ENCODE peak calls at places on chromosome 16, in eight cellular contexts. One of them, this sample, is unnamed.

GRCh38 chr16:16075463-16076399 is 126.3 kb downstream of the ABCC1 start:
- DNase-seq in activated CD4-positive, alpha-beta memory T cell treated with anti-CD3 and anti-CD28 coated beads for 36 hours: no peak
- DNase-seq in NCI-H2029: no peak
- DNase-seq in renal cortical epithelial cell: no peak
- DNase-seq in PC-3: no peak
- DNase-seq in KG1: peak; percentile 72
- DNase-seq in NCI-H1930: no peak
- DNase-seq in brain microvascular endothelial cell: no peak
- DNase-seq in this sample: no peak

GRCh38 chr16:50692999-50693781 is at the start of gene NOD2:
- DNase-seq in activated CD4-positive, alpha-beta memory T cell treated with anti-CD3 and anti-CD28 coated beads for 36 hours: peak; percentile 51
- DNase-seq in NCI-H2029: no peak
- DNase-seq in renal cortical epithelial cell: no peak
- DNase-seq in PC-3: no peak
- DNase-seq in KG1: no peak
- DNase-seq in NCI-H1930: no peak
- DNase-seq in brain microvascular endothelial cell: no peak
- DNase-seq in this sample: no peak

GRCh38 chr16:48613061-48613957 is 3.3 kb upstream of the N4BP1 start:
- DNase-seq in activated CD4-positive, alpha-beta memory T cell treated with anti-CD3 and anti-CD28 coated beads for 36 hours: peak; percentile 76
- DNase-seq in NCI-H2029: no peak
- DNase-seq in renal cortical epithelial cell: peak; percentile 30
- DNase-seq in PC-3: peak; percentile 42
- DNase-seq in KG1: peak; percentile 47
- DNase-seq in NCI-H1930: no peak
- DNase-seq in brain microvascular endothelial cell: peak; percentile 41
- DNase-seq in this sample: peak; percentile 88

GRCh38 chr16:57023541-57024249 is 34.3 kb downstream of the NLRC5 start:
- DNase-seq in activated CD4-positive, alpha-beta memory T cell treated with anti-CD3 and anti-CD28 coated beads for 36 hours: peak; percentile 84
- DNase-seq in NCI-H2029: no peak
- DNase-seq in renal cortical epithelial cell: no peak
- DNase-seq in PC-3: no peak
- DNase-seq in KG1: no peak
- DNase-seq in NCI-H1930: no peak
- DNase-seq in brain microvascular endothelial cell: no peak
- DNase-seq in this sample: no peak

GRCh38 chr16:50298591-50299507 is 32.5 kb downstream of the ADCY7 start:
- DNase-seq in activated CD4-positive, alpha-beta memory T cell treated with anti-CD3 and anti-CD28 coated beads for 36 hours: no peak
- DNase-seq in NCI-H2029: no peak
- DNase-seq in renal cortical epithelial cell: no peak
- DNase-seq in PC-3: no peak
- DNase-seq in KG1: no peak
- DNase-seq in NCI-H1930: no peak
- DNase-seq in brain microvascular endothelial cell: no peak
- DNase-seq in this sample: no peak

GRCh38 chr16:27452569-27453475 is 50.8 kb downstream of the IL21R start:
- DNase-seq in activated CD4-positive, alpha-beta memory T cell treated with anti-CD3 and anti-CD28 coated beads for 36 hours: no peak
- DNase-seq in NCI-H2029: no peak
- DNase-seq in renal cortical epithelial cell: no peak
- DNase-seq in PC-3: no peak
- DNase-seq in KG1: no peak
- DNase-seq in NCI-H1930: no peak
- DNase-seq in brain microvascular endothelial cell: no peak
- DNase-seq in this sample: no peak

GRCh38 chr16:78775161-78775561 is 675.7 kb downstream of the WWOX start:
- DNase-seq in activated CD4-positive, alpha-beta memory T cell treated with anti-CD3 and anti-CD28 coated beads for 36 hours: peak; percentile 92
- DNase-seq in NCI-H2029: no peak
- DNase-seq in renal cortical epithelial cell: no peak
- DNase-seq in PC-3: no peak
- DNase-seq in KG1: no peak
- DNase-seq in NCI-H1930: no peak
- DNase-seq in brain microvascular endothelial cell: no peak
- DNase-seq in this sample: no peak

GRCh38 chr16:9500872-9501271 is 409.4 kb downstream of the HAPSTR1 start:
- DNase-seq in activated CD4-positive, alpha-beta memory T cell treated with anti-CD3 and anti-CD28 coated beads for 36 hours: no peak
- DNase-seq in NCI-H2029: no peak
- DNase-seq in renal cortical epithelial cell: no peak
- DNase-seq in PC-3: no peak
- DNase-seq in KG1: no peak
- DNase-seq in NCI-H1930: no peak
- DNase-seq in brain microvascular endothelial cell: no peak
- DNase-seq in this sample: no peak

GRCh38 chr16:85437161-85438052 is 175.7 kb upstream of the GSE1 start:
- DNase-seq in activated CD4-positive, alpha-beta memory T cell treated with anti-CD3 and anti-CD28 coated beads for 36 hours: no peak
- DNase-seq in NCI-H2029: peak; percentile 56
- DNase-seq in renal cortical epithelial cell: no peak
- DNase-seq in PC-3: no peak
- DNase-seq in KG1: no peak
- DNase-seq in NCI-H1930: no peak
- DNase-seq in brain microvascular endothelial cell: no peak
- DNase-seq in this sample: no peak

GRCh38 chr16:61872778-61873119 is 163.5 kb downstream of the CDH8 start:
- DNase-seq in activated CD4-positive, alpha-beta memory T cell treated with anti-CD3 and anti-CD28 coated beads for 36 hours: no peak
- DNase-seq in NCI-H2029: no peak
- DNase-seq in renal cortical epithelial cell: no peak
- DNase-seq in PC-3: no peak
- DNase-seq in KG1: no peak
- DNase-seq in NCI-H1930: no peak
- DNase-seq in brain microvascular endothelial cell: no peak
- DNase-seq in this sample: no peak

GRCh38 chr16:71894229-71894920 is 956 bp upstream of the IST1 start:
- DNase-seq in activated CD4-positive, alpha-beta memory T cell treated with anti-CD3 and anti-CD28 coated beads for 36 hours: peak; percentile 61
- DNase-seq in NCI-H2029: peak; percentile 38
- DNase-seq in renal cortical epithelial cell: peak; percentile 40
- DNase-seq in PC-3: peak; percentile 59
- DNase-seq in KG1: peak; percentile 19
- DNase-seq in NCI-H1930: peak; percentile 30
- DNase-seq in brain microvascular endothelial cell: peak; percentile 59
- DNase-seq in this sample: peak; percentile 57

GRCh38 chr16:50538411-50539052 is 9.7 kb upstream of the NKD1 start:
- DNase-seq in activated CD4-positive, alpha-beta memory T cell treated with anti-CD3 and anti-CD28 coated beads for 36 hours: no peak
- DNase-seq in NCI-H2029: no peak
- DNase-seq in renal cortical epithelial cell: no peak
- DNase-seq in PC-3: peak; percentile 3
- DNase-seq in KG1: no peak
- DNase-seq in NCI-H1930: no peak
- DNase-seq in brain microvascular endothelial cell: no peak
- DNase-seq in this sample: peak; percentile 53

GRCh38 chr16:46629331-46629843 is 8.2 kb upstream of the SHCBP1 start:
- DNase-seq in activated CD4-positive, alpha-beta memory T cell treated with anti-CD3 and anti-CD28 coated beads for 36 hours: no peak
- DNase-seq in NCI-H2029: no peak
- DNase-seq in renal cortical epithelial cell: peak; percentile 32
- DNase-seq in PC-3: peak; percentile 74
- DNase-seq in KG1: no peak
- DNase-seq in NCI-H1930: no peak
- DNase-seq in brain microvascular endothelial cell: peak; percentile 41
- DNase-seq in this sample: no peak

GRCh38 chr16:66270333-66270927 is 96.1 kb upstream of the CDH5 start:
- DNase-seq in activated CD4-positive, alpha-beta memory T cell treated with anti-CD3 and anti-CD28 coated beads for 36 hours: peak; percentile 65
- DNase-seq in NCI-H2029: no peak
- DNase-seq in renal cortical epithelial cell: no peak
- DNase-seq in PC-3: peak; percentile 70
- DNase-seq in KG1: peak; percentile 44
- DNase-seq in NCI-H1930: peak; percentile 10
- DNase-seq in brain microvascular endothelial cell: peak; percentile 55
- DNase-seq in this sample: no peak

GRCh38 chr16:30997000-30997886 is 12.2 kb downstream of the HSD3B7 start:
- DNase-seq in activated CD4-positive, alpha-beta memory T cell treated with anti-CD3 and anti-CD28 coated beads for 36 hours: peak; percentile 90
- DNase-seq in NCI-H2029: peak; percentile 36
- DNase-seq in renal cortical epithelial cell: peak; percentile 45
- DNase-seq in PC-3: peak; percentile 68
- DNase-seq in KG1: no peak
- DNase-seq in NCI-H1930: no peak
- DNase-seq in brain microvascular endothelial cell: peak; percentile 64
- DNase-seq in this sample: peak; percentile 56

GRCh38 chr16:79668502-79668901 is 68.0 kb upstream of the MAF start:
- DNase-seq in activated CD4-positive, alpha-beta memory T cell treated with anti-CD3 and anti-CD28 coated beads for 36 hours: peak; percentile 61
- DNase-seq in NCI-H2029: no peak
- DNase-seq in renal cortical epithelial cell: no peak
- DNase-seq in PC-3: no peak
- DNase-seq in KG1: no peak
- DNase-seq in NCI-H1930: no peak
- DNase-seq in brain microvascular endothelial cell: no peak
- DNase-seq in this sample: no peak

GRCh38 chr16:49932943-49933342 is 77.0 kb upstream of the ZNF423 start:
- DNase-seq in activated CD4-positive, alpha-beta memory T cell treated with anti-CD3 and anti-CD28 coated beads for 36 hours: no peak
- DNase-seq in NCI-H2029: no peak
- DNase-seq in renal cortical epithelial cell: no peak
- DNase-seq in PC-3: peak; percentile 5
- DNase-seq in KG1: no peak
- DNase-seq in NCI-H1930: no peak
- DNase-seq in brain microvascular endothelial cell: peak; percentile 17
- DNase-seq in this sample: peak; percentile 5

GRCh38 chr16:85924675-85925074 is 25.7 kb downstream of the IRF8 start:
- DNase-seq in activated CD4-positive, alpha-beta memory T cell treated with anti-CD3 and anti-CD28 coated beads for 36 hours: peak; percentile 50
- DNase-seq in NCI-H2029: no peak
- DNase-seq in renal cortical epithelial cell: peak; percentile 88
- DNase-seq in PC-3: peak; percentile 14
- DNase-seq in KG1: no peak
- DNase-seq in NCI-H1930: no peak
- DNase-seq in brain microvascular endothelial cell: no peak
- DNase-seq in this sample: peak; percentile 2

GRCh38 chr16:68417711-68418301 is 30.5 kb downstream of the SMPD3 start:
- DNase-seq in activated CD4-positive, alpha-beta memory T cell treated with anti-CD3 and anti-CD28 coated beads for 36 hours: peak; percentile 86
- DNase-seq in NCI-H2029: peak; percentile 77
- DNase-seq in renal cortical epithelial cell: peak; percentile 37
- DNase-seq in PC-3: peak; percentile 67
- DNase-seq in KG1: peak; percentile 48
- DNase-seq in NCI-H1930: no peak
- DNase-seq in brain microvascular endothelial cell: no peak
- DNase-seq in this sample: peak; percentile 65

GRCh38 chr16:56793504-56793903 is 63.6 kb downstream of the NUP93 start:
- DNase-seq in activated CD4-positive, alpha-beta memory T cell treated with anti-CD3 and anti-CD28 coated beads for 36 hours: no peak
- DNase-seq in NCI-H2029: no peak
- DNase-seq in renal cortical epithelial cell: peak; percentile 65
- DNase-seq in PC-3: peak; percentile 40
- DNase-seq in KG1: no peak
- DNase-seq in NCI-H1930: no peak
- DNase-seq in brain microvascular endothelial cell: peak; percentile 53
- DNase-seq in this sample: no peak

GRCh38 chr16:85761866-85762265 is 11.0 kb upstream of the C16orf74 start:
- DNase-seq in activated CD4-positive, alpha-beta memory T cell treated with anti-CD3 and anti-CD28 coated beads for 36 hours: no peak
- DNase-seq in NCI-H2029: no peak
- DNase-seq in renal cortical epithelial cell: no peak
- DNase-seq in PC-3: no peak
- DNase-seq in KG1: peak; percentile 32
- DNase-seq in NCI-H1930: no peak
- DNase-seq in brain microvascular endothelial cell: no peak
- DNase-seq in this sample: no peak

GRCh38 chr16:65510850-65511249 is 389.0 kb upstream of the CDH11 start:
- DNase-seq in activated CD4-positive, alpha-beta memory T cell treated with anti-CD3 and anti-CD28 coated beads for 36 hours: no peak
- DNase-seq in NCI-H2029: no peak
- DNase-seq in renal cortical epithelial cell: peak; percentile 26
- DNase-seq in PC-3: no peak
- DNase-seq in KG1: no peak
- DNase-seq in NCI-H1930: no peak
- DNase-seq in brain microvascular endothelial cell: peak; percentile 95
- DNase-seq in this sample: peak; percentile 45

GRCh38 chr16:27228621-27229501 is 25.5 kb downstream of the KDM8 start:
- DNase-seq in activated CD4-positive, alpha-beta memory T cell treated with anti-CD3 and anti-CD28 coated beads for 36 hours: no peak
- DNase-seq in NCI-H2029: peak; percentile 43
- DNase-seq in renal cortical epithelial cell: no peak
- DNase-seq in PC-3: no peak
- DNase-seq in KG1: no peak
- DNase-seq in NCI-H1930: no peak
- DNase-seq in brain microvascular endothelial cell: no peak
- DNase-seq in this sample: no peak

GRCh38 chr16:69890891-69891282 is 60.2 kb upstream of the CLEC18A start:
- DNase-seq in activated CD4-positive, alpha-beta memory T cell treated with anti-CD3 and anti-CD28 coated beads for 36 hours: no peak
- DNase-seq in NCI-H2029: no peak
- DNase-seq in renal cortical epithelial cell: no peak
- DNase-seq in PC-3: no peak
- DNase-seq in KG1: no peak
- DNase-seq in NCI-H1930: no peak
- DNase-seq in brain microvascular endothelial cell: no peak
- DNase-seq in this sample: no peak

GRCh38 chr16:19123535-19124178 is 9.9 kb downstream of the ITPRIPL2 start:
- DNase-seq in activated CD4-positive, alpha-beta memory T cell treated with anti-CD3 and anti-CD28 coated beads for 36 hours: no peak
- DNase-seq in NCI-H2029: peak; percentile 26
- DNase-seq in renal cortical epithelial cell: no peak
- DNase-seq in PC-3: peak; percentile 63
- DNase-seq in KG1: no peak
- DNase-seq in NCI-H1930: no peak
- DNase-seq in brain microvascular endothelial cell: no peak
- DNase-seq in this sample: no peak

GRCh38 chr16:67555795-67556212 is 6.5 kb upstream of the CTCF start:
- DNase-seq in activated CD4-positive, alpha-beta memory T cell treated with anti-CD3 and anti-CD28 coated beads for 36 hours: no peak
- DNase-seq in NCI-H2029: no peak
- DNase-seq in renal cortical epithelial cell: peak; percentile 62
- DNase-seq in PC-3: peak; percentile 79
- DNase-seq in KG1: peak; percentile 56
- DNase-seq in NCI-H1930: no peak
- DNase-seq in brain microvascular endothelial cell: peak; percentile 36
- DNase-seq in this sample: peak; percentile 86

GRCh38 chr16:64459821-64460220 is 662.0 kb downstream of the CDH11 start:
- DNase-seq in activated CD4-positive, alpha-beta memory T cell treated with anti-CD3 and anti-CD28 coated beads for 36 hours: no peak
- DNase-seq in NCI-H2029: no peak
- DNase-seq in renal cortical epithelial cell: no peak
- DNase-seq in PC-3: no peak
- DNase-seq in KG1: no peak
- DNase-seq in NCI-H1930: no peak
- DNase-seq in brain microvascular endothelial cell: peak; percentile 71
- DNase-seq in this sample: peak; percentile 56

GRCh38 chr16:52238710-52239109 is 308.2 kb downstream of the TOX3 start:
- DNase-seq in activated CD4-positive, alpha-beta memory T cell treated with anti-CD3 and anti-CD28 coated beads for 36 hours: no peak
- DNase-seq in NCI-H2029: no peak
- DNase-seq in renal cortical epithelial cell: no peak
- DNase-seq in PC-3: no peak
- DNase-seq in KG1: no peak
- DNase-seq in NCI-H1930: no peak
- DNase-seq in brain microvascular endothelial cell: no peak
- DNase-seq in this sample: no peak

GRCh38 chr16:70601576-70602575 is 44.5 kb upstream of the IL34 start:
- DNase-seq in activated CD4-positive, alpha-beta memory T cell treated with anti-CD3 and anti-CD28 coated beads for 36 hours: no peak
- DNase-seq in NCI-H2029: no peak
- DNase-seq in renal cortical epithelial cell: no peak
- DNase-seq in PC-3: no peak
- DNase-seq in KG1: no peak
- DNase-seq in NCI-H1930: no peak
- DNase-seq in brain microvascular endothelial cell: peak; percentile 48
- DNase-seq in this sample: no peak

GRCh38 chr16:83336630-83337029 is 471.1 kb upstream of the HSBP1 start:
- DNase-seq in activated CD4-positive, alpha-beta memory T cell treated with anti-CD3 and anti-CD28 coated beads for 36 hours: no peak
- DNase-seq in NCI-H2029: peak; percentile 11
- DNase-seq in renal cortical epithelial cell: peak; percentile 14
- DNase-seq in PC-3: no peak
- DNase-seq in KG1: no peak
- DNase-seq in NCI-H1930: no peak
- DNase-seq in brain microvascular endothelial cell: peak; percentile 87
- DNase-seq in this sample: peak; percentile 62